ENCODE peak calls at places on chromosomes 12 and 14, in seven cellular contexts. One of them, this sample, is unnamed. For H3K9me3 and H3K4me1, the result is how much of the 10 kb centered on the place peaks cover.

GRCh38 chr14:76861574-76862255 is 35.5 kb downstream of the LRRC74A start:
- DNase-seq in Caco-2: no peak
- DNase-seq in thoracic aorta: no peak
- DNase-seq in prostate gland: no peak
- DNase-seq in IMR-90: no peak
- DNase-seq in neuronal stem cell: no peak
- DNase-seq in cardiac muscle cell: no peak
- DNase-seq in this sample: no peak

GRCh38 chr12:57771271-57771872 is 533 bp downstream of the METTL1 start:
- DNase-seq in cardiac muscle cell: peak
- DNase-seq in Caco-2: peak
- DNase-seq in thoracic aorta: peak
- DNase-seq in IMR-90: peak
- DNase-seq in neuronal stem cell: peak
- DNase-seq in prostate gland: peak
- DNase-seq in this sample: peak

GRCh38 chr14:74417201-74417600 is 8.8 kb downstream of the SYNDIG1L start:
- DNase-seq in thoracic aorta: no peak
- DNase-seq in IMR-90: no peak
- DNase-seq in cardiac muscle cell: no peak
- DNase-seq in prostate gland: no peak
- DNase-seq in neuronal stem cell: no peak
- DNase-seq in Caco-2: no peak
- DNase-seq in this sample: no peak

GRCh38 chr12:12551115-12551514 is 11.5 kb downstream of the DUSP16 start:
- DNase-seq in Caco-2: no peak
- DNase-seq in IMR-90: no peak
- DNase-seq in cardiac muscle cell: no peak
- DNase-seq in prostate gland: no peak
- DNase-seq in neuronal stem cell: no peak
- DNase-seq in thoracic aorta: no peak
- DNase-seq in this sample: no peak

GRCh38 chr14:70921669-70922068 is 14.4 kb downstream of the PCNX1 start:
- DNase-seq in cardiac muscle cell: no peak
- DNase-seq in IMR-90: no peak
- DNase-seq in thoracic aorta: no peak
- DNase-seq in neuronal stem cell: no peak
- DNase-seq in Caco-2: no peak
- DNase-seq in prostate gland: no peak
- DNase-seq in this sample: no peak

GRCh38 chr14:21089271-21089670 is 9.2 kb downstream of the ZNF219 start:
- DNase-seq in IMR-90: no peak
- DNase-seq in prostate gland: no peak
- DNase-seq in Caco-2: no peak
- DNase-seq in thoracic aorta: no peak
- DNase-seq in neuronal stem cell: no peak
- DNase-seq in cardiac muscle cell: no peak
- DNase-seq in this sample: no peak

GRCh38 chr14:94630396-94630795 is 18.2 kb downstream of the SERPINA3 start:
- DNase-seq in prostate gland: no peak
- DNase-seq in cardiac muscle cell: no peak
- DNase-seq in IMR-90: no peak
- DNase-seq in thoracic aorta: no peak
- DNase-seq in neuronal stem cell: no peak
- DNase-seq in Caco-2: no peak
- DNase-seq in this sample: no peak

GRCh38 chr14:37237094-37237493 is 39.4 kb downstream of the MIPOL1 start:
- DNase-seq in cardiac muscle cell: no peak
- DNase-seq in neuronal stem cell: no peak
- DNase-seq in IMR-90: no peak
- DNase-seq in Caco-2: no peak
- DNase-seq in prostate gland: no peak
- DNase-seq in thoracic aorta: no peak
- DNase-seq in this sample: no peak

GRCh38 chr12:103399986-103400385 is 95.8 kb downstream of the C12orf42 start:
- DNase-seq in prostate gland: no peak
- DNase-seq in cardiac muscle cell: no peak
- DNase-seq in neuronal stem cell: no peak
- DNase-seq in thoracic aorta: no peak
- DNase-seq in IMR-90: no peak
- DNase-seq in Caco-2: no peak
- DNase-seq in this sample: no peak

GRCh38 chr12:43973993-43974392 is 138.1 kb downstream of the TMEM117 start:
- DNase-seq in cardiac muscle cell: no peak
- DNase-seq in Caco-2: no peak
- DNase-seq in IMR-90: no peak
- DNase-seq in thoracic aorta: no peak
- DNase-seq in prostate gland: no peak
- DNase-seq in neuronal stem cell: no peak
- DNase-seq in this sample: no peak

GRCh38 chr14:22614240-22614799 is 16.2 kb downstream of the ABHD4 start:
- DNase-seq in prostate gland: peak
- DNase-seq in cardiac muscle cell: peak
- DNase-seq in thoracic aorta: no peak
- DNase-seq in Caco-2: peak
- DNase-seq in neuronal stem cell: no peak
- DNase-seq in IMR-90: peak
- DNase-seq in this sample: no peak

GRCh38 chr14:34252227-34252626 is 209.8 kb downstream of the SPTSSA start:
- DNase-seq in Caco-2: no peak
- DNase-seq in prostate gland: no peak
- DNase-seq in neuronal stem cell: no peak
- DNase-seq in IMR-90: no peak
- DNase-seq in cardiac muscle cell: no peak
- DNase-seq in thoracic aorta: no peak
- DNase-seq in this sample: no peak

GRCh38 chr14:45838597-45838996 is 585.6 kb upstream of the MIS18BP1 start:
- DNase-seq in neuronal stem cell: no peak
- DNase-seq in cardiac muscle cell: no peak
- DNase-seq in Caco-2: no peak
- DNase-seq in prostate gland: no peak
- DNase-seq in thoracic aorta: no peak
- DNase-seq in IMR-90: no peak
- DNase-seq in this sample: no peak

GRCh38 chr12:5807090-5807414 is 138.0 kb downstream of the ANO2 start:
- DNase-seq in cardiac muscle cell: no peak
- DNase-seq in Caco-2: no peak
- DNase-seq in prostate gland: no peak
- DNase-seq in IMR-90: peak
- DNase-seq in neuronal stem cell: no peak
- DNase-seq in thoracic aorta: no peak
- DNase-seq in this sample: no peak

GRCh38 chr12:117427176-117427575 is 65.8 kb upstream of the NOS1 start:
- DNase-seq in IMR-90: no peak
- DNase-seq in prostate gland: no peak
- DNase-seq in cardiac muscle cell: no peak
- DNase-seq in neuronal stem cell: no peak
- DNase-seq in thoracic aorta: no peak
- DNase-seq in Caco-2: no peak
- DNase-seq in this sample: no peak

GRCh38 chr12:95218852-95219171 is 1.2 kb downstream of the VEZT start:
- DNase-seq in cardiac muscle cell: no peak
- DNase-seq in Caco-2: no peak
- DNase-seq in thoracic aorta: no peak
- DNase-seq in prostate gland: no peak
- DNase-seq in neuronal stem cell: no peak
- DNase-seq in IMR-90: no peak
- DNase-seq in this sample: no peak

GRCh38 chr12:46562625-46563228 is 190.2 kb upstream of the SLC38A2 start:
- DNase-seq in thoracic aorta: no peak
- DNase-seq in prostate gland: peak
- DNase-seq in IMR-90: peak
- DNase-seq in Caco-2: no peak
- DNase-seq in neuronal stem cell: no peak
- DNase-seq in cardiac muscle cell: peak
- DNase-seq in this sample: no peak

GRCh38 chr12:46572644-46573630 is 200.4 kb upstream of the SLC38A2 start:
- DNase-seq in IMR-90: no peak
- DNase-seq in prostate gland: no peak
- DNase-seq in neuronal stem cell: no peak
- DNase-seq in Caco-2: no peak
- DNase-seq in thoracic aorta: no peak
- DNase-seq in cardiac muscle cell: no peak
- DNase-seq in this sample: no peak

GRCh38 chr12:46569826-46570390 is 197.3 kb upstream of the SLC38A2 start:
- DNase-seq in cardiac muscle cell: no peak
- DNase-seq in IMR-90: no peak
- DNase-seq in thoracic aorta: no peak
- DNase-seq in prostate gland: no peak
- DNase-seq in neuronal stem cell: no peak
- DNase-seq in Caco-2: no peak
- DNase-seq in this sample: no peak

GRCh38 chr12:46571593-46571992 is 199.0 kb upstream of the SLC38A2 start:
- DNase-seq in neuronal stem cell: no peak
- DNase-seq in cardiac muscle cell: no peak
- DNase-seq in IMR-90: no peak
- DNase-seq in Caco-2: no peak
- DNase-seq in prostate gland: no peak
- DNase-seq in thoracic aorta: no peak
- DNase-seq in this sample: no peak

DNA sequence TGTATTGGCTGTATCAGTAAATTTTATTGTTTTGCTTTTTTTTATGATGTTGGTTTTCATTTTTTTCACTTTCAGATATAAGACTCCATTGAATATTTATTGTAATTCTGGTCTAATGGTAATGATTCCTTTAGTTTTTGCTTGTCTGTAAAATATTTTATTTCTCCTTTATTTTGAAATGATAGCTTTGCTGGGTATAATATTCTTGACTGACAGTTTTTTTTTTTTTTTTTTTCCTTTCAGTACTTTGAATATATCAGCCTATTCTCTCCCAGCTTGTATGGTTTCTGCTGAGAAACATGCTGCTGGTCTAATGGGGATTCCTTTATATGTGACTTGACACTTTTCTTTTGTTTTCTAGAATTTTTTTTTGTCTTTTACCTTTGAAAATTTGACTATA is 195.1 kb upstream of the SLC38A2 start:
- DNase-seq in Caco-2: no peak
- DNase-seq in thoracic aorta: no peak
- DNase-seq in cardiac muscle cell: no peak
- DNase-seq in IMR-90: no peak
- DNase-seq in neuronal stem cell: no peak
- DNase-seq in prostate gland: no peak
- DNase-seq in this sample: no peak
- H3K9me3 ChIP-seq in Caco-2: under half
- H3K9me3 ChIP-seq in thoracic aorta: under half
- H3K9me3 ChIP-seq in cardiac muscle cell: under half
- H3K9me3 ChIP-seq in IMR-90: under half
- H3K9me3 ChIP-seq in neuronal stem cell: under half
- H3K9me3 ChIP-seq in prostate gland: under half
- H3K9me3 ChIP-seq in this sample: under half

DNA sequence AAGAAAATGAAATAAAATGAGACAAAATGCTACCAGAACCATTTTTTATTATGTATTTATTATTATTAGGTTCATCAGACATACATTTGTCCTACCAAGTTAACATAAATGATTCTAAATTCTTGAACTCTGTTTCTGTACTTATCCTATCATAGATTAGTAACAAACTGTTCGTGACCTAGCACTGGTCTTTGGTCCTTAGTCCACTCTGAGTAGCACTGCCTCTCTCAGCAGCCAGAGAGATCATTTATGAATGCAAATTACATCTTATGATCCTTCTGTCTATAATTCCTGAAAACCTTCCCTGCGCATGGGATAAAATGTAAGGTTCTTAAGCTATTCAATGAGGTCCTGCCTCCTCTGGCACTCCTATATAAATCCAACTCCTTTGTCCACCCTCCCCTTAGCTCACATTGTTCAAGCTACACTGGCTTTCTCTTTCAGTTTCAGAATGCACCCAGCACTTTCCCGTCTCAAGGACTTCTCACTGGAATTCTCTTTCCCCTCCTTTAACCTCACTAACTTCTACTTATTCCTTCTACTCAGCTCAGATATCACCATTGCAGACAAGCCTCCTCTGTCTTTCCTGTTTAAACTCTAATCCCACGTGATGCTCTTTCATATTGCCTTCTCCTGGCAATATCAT is 17.1 kb downstream of the PDZRN4 start:
- DNase-seq in thoracic aorta: no peak
- DNase-seq in prostate gland: no peak
- DNase-seq in IMR-90: no peak
- DNase-seq in Caco-2: no peak
- DNase-seq in cardiac muscle cell: peak
- DNase-seq in neuronal stem cell: peak
- DNase-seq in this sample: no peak
- H3K4me3 ChIP-seq in thoracic aorta: peak
- H3K4me3 ChIP-seq in prostate gland: no peak
- H3K4me3 ChIP-seq in IMR-90: peak
- H3K4me3 ChIP-seq in Caco-2: no peak
- H3K4me3 ChIP-seq in cardiac muscle cell: no peak
- H3K4me3 ChIP-seq in neuronal stem cell: no peak
- H3K4me3 ChIP-seq in this sample: no peak

DNA sequence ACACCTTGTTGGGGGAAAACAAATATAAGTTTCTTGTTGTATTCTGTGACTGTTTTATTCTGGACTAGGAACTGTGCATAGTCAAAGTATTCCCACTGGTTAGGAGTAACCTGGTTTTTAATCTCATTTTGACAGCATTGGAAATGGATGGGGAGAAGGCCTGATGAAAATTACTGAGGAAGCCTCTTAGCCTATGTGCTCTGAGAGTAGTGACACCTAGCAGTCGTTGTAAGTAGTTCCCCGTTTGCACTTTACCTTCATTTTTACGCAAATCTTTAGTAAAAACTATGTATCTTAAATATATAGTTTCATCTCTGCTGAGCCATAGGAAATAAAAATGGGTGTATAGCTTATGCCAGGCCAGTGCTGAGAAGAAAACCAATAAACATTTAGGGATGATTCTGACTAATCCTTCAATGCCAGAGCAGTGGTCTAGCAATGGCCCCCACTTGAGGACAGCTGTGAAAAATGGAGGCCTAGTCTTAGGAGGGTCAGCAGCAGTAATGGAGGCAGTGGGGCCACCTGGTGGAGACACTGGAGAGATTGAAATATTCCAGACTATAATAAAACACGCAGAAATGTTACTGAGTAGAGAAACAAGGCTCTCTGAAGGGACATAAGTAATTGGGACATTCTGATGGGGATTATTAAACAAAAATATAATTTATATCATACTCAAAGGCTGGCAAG is 133.2 kb upstream of the NOVA1 start:
- DNase-seq in neuronal stem cell: peak
- DNase-seq in cardiac muscle cell: peak
- DNase-seq in Caco-2: peak
- DNase-seq in prostate gland: no peak
- DNase-seq in thoracic aorta: no peak
- DNase-seq in IMR-90: peak
- DNase-seq in this sample: peak
- H3K4me1 ChIP-seq in neuronal stem cell: under half
- H3K4me1 ChIP-seq in cardiac muscle cell: under half
- H3K4me1 ChIP-seq in Caco-2: under half
- H3K4me1 ChIP-seq in prostate gland: under half
- H3K4me1 ChIP-seq in thoracic aorta: under half
- H3K4me1 ChIP-seq in IMR-90: under half
- H3K4me1 ChIP-seq in this sample: under half

DNA sequence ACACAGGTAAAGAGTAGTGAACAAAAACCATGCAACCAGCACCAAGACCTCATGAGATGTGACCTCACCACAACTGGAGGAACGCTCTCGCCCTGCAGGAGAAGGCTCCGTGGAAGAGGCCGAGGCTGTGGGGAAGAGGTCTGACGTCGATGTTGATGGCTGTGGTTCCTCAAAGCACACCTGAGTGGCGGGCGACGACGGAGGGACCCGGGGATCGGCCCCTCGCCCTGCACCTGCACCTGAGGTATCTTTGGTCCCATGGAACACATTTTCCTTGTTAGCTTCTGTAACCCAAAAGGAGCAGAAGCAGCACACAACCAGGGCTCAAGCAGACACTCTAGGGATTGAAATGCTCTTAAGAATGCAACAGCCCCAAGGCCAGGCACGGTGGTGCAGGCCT is 17.9 kb downstream of the CHFR start:
- DNase-seq in neuronal stem cell: no peak
- DNase-seq in thoracic aorta: no peak
- DNase-seq in cardiac muscle cell: no peak
- DNase-seq in prostate gland: no peak
- DNase-seq in Caco-2: no peak
- DNase-seq in IMR-90: no peak
- DNase-seq in this sample: no peak
- H3K9me3 ChIP-seq in neuronal stem cell: under half
- H3K9me3 ChIP-seq in thoracic aorta: under half
- H3K9me3 ChIP-seq in cardiac muscle cell: under half
- H3K9me3 ChIP-seq in prostate gland: under half
- H3K9me3 ChIP-seq in Caco-2: under half
- H3K9me3 ChIP-seq in IMR-90: under half
- H3K9me3 ChIP-seq in this sample: under half